ENCODE peak calls at places on chromosome 14, in ten cellular contexts. One of them, this sample, is unnamed.

GRCh38 chr14:90608281-90608680 is 207.9 kb downstream of the TTC7B start:
- DNase-seq in NCI-H1092 treated with DMSO at 0.1 percent for 48 hours: no peak
- DNase-seq in stimulated activated effector memory CD8-positive, alpha-beta T cell treated with anti-CD3 and anti-CD28 coated beads, Interleukin-12 subunit alpha, Interleukin-12 subunit beta, amount 100 ng/mL, for 72 hours: no peak
- DNase-seq in body of pancreas: no peak
- DNase-seq in hippocampal formation: no peak
- DNase-seq in left cardiac atrium: no peak
- DNase-seq in hypothalamus: no peak
- DNase-seq in NCI-H2081: no peak
- DNase-seq in naive thymus-derived CD8-positive, alpha-beta T cell: no peak
- DNase-seq in heart left ventricle: no peak
- DNase-seq in this sample: no peak

GRCh38 chr14:51368721-51369163 is 128.7 kb downstream of the TMX1 start:
- DNase-seq in NCI-H1092 treated with DMSO at 0.1 percent for 48 hours: no peak
- DNase-seq in stimulated activated effector memory CD8-positive, alpha-beta T cell treated with anti-CD3 and anti-CD28 coated beads, Interleukin-12 subunit alpha, Interleukin-12 subunit beta, amount 100 ng/mL, for 72 hours: no peak
- DNase-seq in body of pancreas: no peak
- DNase-seq in hippocampal formation: no peak
- DNase-seq in left cardiac atrium: no peak
- DNase-seq in hypothalamus: no peak
- DNase-seq in NCI-H2081: no peak
- DNase-seq in naive thymus-derived CD8-positive, alpha-beta T cell: no peak
- DNase-seq in heart left ventricle: no peak
- DNase-seq in this sample: no peak

GRCh38 chr14:51067306-51067705 is 27.6 kb downstream of the TRIM9 start:
- DNase-seq in NCI-H1092 treated with DMSO at 0.1 percent for 48 hours: no peak
- DNase-seq in stimulated activated effector memory CD8-positive, alpha-beta T cell treated with anti-CD3 and anti-CD28 coated beads, Interleukin-12 subunit alpha, Interleukin-12 subunit beta, amount 100 ng/mL, for 72 hours: no peak
- DNase-seq in body of pancreas: no peak
- DNase-seq in hippocampal formation: no peak
- DNase-seq in left cardiac atrium: no peak
- DNase-seq in hypothalamus: no peak
- DNase-seq in NCI-H2081: no peak
- DNase-seq in naive thymus-derived CD8-positive, alpha-beta T cell: no peak
- DNase-seq in heart left ventricle: no peak
- DNase-seq in this sample: no peak

GRCh38 chr14:74924061-74924460 is 1.0 kb upstream of the RPS6KL1 start:
- DNase-seq in NCI-H1092 treated with DMSO at 0.1 percent for 48 hours: no peak
- DNase-seq in stimulated activated effector memory CD8-positive, alpha-beta T cell treated with anti-CD3 and anti-CD28 coated beads, Interleukin-12 subunit alpha, Interleukin-12 subunit beta, amount 100 ng/mL, for 72 hours: no peak
- DNase-seq in body of pancreas: no peak
- DNase-seq in hippocampal formation: no peak
- DNase-seq in left cardiac atrium: no peak
- DNase-seq in hypothalamus: no peak
- DNase-seq in NCI-H2081: no peak
- DNase-seq in naive thymus-derived CD8-positive, alpha-beta T cell: no peak
- DNase-seq in heart left ventricle: no peak
- DNase-seq in this sample: no peak

GRCh38 chr14:57879516-57879915 is 13.6 kb upstream of the SLC35F4 start:
- DNase-seq in NCI-H1092 treated with DMSO at 0.1 percent for 48 hours: no peak
- DNase-seq in stimulated activated effector memory CD8-positive, alpha-beta T cell treated with anti-CD3 and anti-CD28 coated beads, Interleukin-12 subunit alpha, Interleukin-12 subunit beta, amount 100 ng/mL, for 72 hours: no peak
- DNase-seq in body of pancreas: no peak
- DNase-seq in hippocampal formation: no peak
- DNase-seq in left cardiac atrium: no peak
- DNase-seq in hypothalamus: no peak
- DNase-seq in NCI-H2081: no peak
- DNase-seq in naive thymus-derived CD8-positive, alpha-beta T cell: no peak
- DNase-seq in heart left ventricle: no peak
- DNase-seq in this sample: no peak

GRCh38 chr14:87805315-87805723 is 187.7 kb downstream of the GALC start:
- DNase-seq in NCI-H1092 treated with DMSO at 0.1 percent for 48 hours: peak; percentile 23
- DNase-seq in stimulated activated effector memory CD8-positive, alpha-beta T cell treated with anti-CD3 and anti-CD28 coated beads, Interleukin-12 subunit alpha, Interleukin-12 subunit beta, amount 100 ng/mL, for 72 hours: peak; percentile 46
- DNase-seq in body of pancreas: peak; percentile 14
- DNase-seq in hippocampal formation: no peak
- DNase-seq in left cardiac atrium: peak; percentile 23
- DNase-seq in hypothalamus: no peak
- DNase-seq in NCI-H2081: peak; percentile 21
- DNase-seq in naive thymus-derived CD8-positive, alpha-beta T cell: peak; percentile 62
- DNase-seq in heart left ventricle: no peak
- DNase-seq in this sample: peak; percentile 31

GRCh38 chr14:71764701-71765347 is 167.4 kb upstream of the RGS6 start:
- DNase-seq in NCI-H1092 treated with DMSO at 0.1 percent for 48 hours: no peak
- DNase-seq in stimulated activated effector memory CD8-positive, alpha-beta T cell treated with anti-CD3 and anti-CD28 coated beads, Interleukin-12 subunit alpha, Interleukin-12 subunit beta, amount 100 ng/mL, for 72 hours: no peak
- DNase-seq in body of pancreas: no peak
- DNase-seq in hippocampal formation: no peak
- DNase-seq in left cardiac atrium: no peak
- DNase-seq in hypothalamus: no peak
- DNase-seq in NCI-H2081: no peak
- DNase-seq in naive thymus-derived CD8-positive, alpha-beta T cell: no peak
- DNase-seq in heart left ventricle: no peak
- DNase-seq in this sample: no peak

GRCh38 chr14:101865288-101865687 is 99.1 kb upstream of the DYNC1H1 start:
- DNase-seq in NCI-H1092 treated with DMSO at 0.1 percent for 48 hours: no peak
- DNase-seq in stimulated activated effector memory CD8-positive, alpha-beta T cell treated with anti-CD3 and anti-CD28 coated beads, Interleukin-12 subunit alpha, Interleukin-12 subunit beta, amount 100 ng/mL, for 72 hours: no peak
- DNase-seq in body of pancreas: no peak
- DNase-seq in hippocampal formation: no peak
- DNase-seq in left cardiac atrium: no peak
- DNase-seq in hypothalamus: no peak
- DNase-seq in NCI-H2081: no peak
- DNase-seq in naive thymus-derived CD8-positive, alpha-beta T cell: no peak
- DNase-seq in heart left ventricle: no peak
- DNase-seq in this sample: no peak

GRCh38 chr14:38669027-38669426 is 413.1 kb upstream of the CLEC14A start:
- DNase-seq in NCI-H1092 treated with DMSO at 0.1 percent for 48 hours: no peak
- DNase-seq in stimulated activated effector memory CD8-positive, alpha-beta T cell treated with anti-CD3 and anti-CD28 coated beads, Interleukin-12 subunit alpha, Interleukin-12 subunit beta, amount 100 ng/mL, for 72 hours: no peak
- DNase-seq in body of pancreas: no peak
- DNase-seq in hippocampal formation: no peak
- DNase-seq in left cardiac atrium: no peak
- DNase-seq in hypothalamus: no peak
- DNase-seq in NCI-H2081: no peak
- DNase-seq in naive thymus-derived CD8-positive, alpha-beta T cell: no peak
- DNase-seq in heart left ventricle: no peak
- DNase-seq in this sample: no peak

GRCh38 chr14:77022219-77022852 is 6.2 kb downstream of the IRF2BPL start:
- DNase-seq in NCI-H1092 treated with DMSO at 0.1 percent for 48 hours: peak; percentile 43
- DNase-seq in stimulated activated effector memory CD8-positive, alpha-beta T cell treated with anti-CD3 and anti-CD28 coated beads, Interleukin-12 subunit alpha, Interleukin-12 subunit beta, amount 100 ng/mL, for 72 hours: no peak
- DNase-seq in body of pancreas: peak; percentile 60
- DNase-seq in hippocampal formation: no peak
- DNase-seq in left cardiac atrium: no peak
- DNase-seq in hypothalamus: no peak
- DNase-seq in NCI-H2081: peak; percentile 27
- DNase-seq in naive thymus-derived CD8-positive, alpha-beta T cell: no peak
- DNase-seq in heart left ventricle: no peak
- DNase-seq in this sample: no peak

GRCh38 chr14:92615451-92615850 is 101.9 kb downstream of the RIN3 start:
- DNase-seq in NCI-H1092 treated with DMSO at 0.1 percent for 48 hours: no peak
- DNase-seq in stimulated activated effector memory CD8-positive, alpha-beta T cell treated with anti-CD3 and anti-CD28 coated beads, Interleukin-12 subunit alpha, Interleukin-12 subunit beta, amount 100 ng/mL, for 72 hours: peak; percentile 18
- DNase-seq in body of pancreas: no peak
- DNase-seq in hippocampal formation: no peak
- DNase-seq in left cardiac atrium: no peak
- DNase-seq in hypothalamus: no peak
- DNase-seq in NCI-H2081: no peak
- DNase-seq in naive thymus-derived CD8-positive, alpha-beta T cell: peak; percentile 94
- DNase-seq in heart left ventricle: no peak
- DNase-seq in this sample: peak; percentile 75

GRCh38 chr14:91252901-91253794 is 8.6 kb upstream of the GPR68 start:
- DNase-seq in NCI-H1092 treated with DMSO at 0.1 percent for 48 hours: no peak
- DNase-seq in stimulated activated effector memory CD8-positive, alpha-beta T cell treated with anti-CD3 and anti-CD28 coated beads, Interleukin-12 subunit alpha, Interleukin-12 subunit beta, amount 100 ng/mL, for 72 hours: no peak
- DNase-seq in body of pancreas: no peak
- DNase-seq in hippocampal formation: no peak
- DNase-seq in left cardiac atrium: peak; percentile 50
- DNase-seq in hypothalamus: no peak
- DNase-seq in NCI-H2081: peak; percentile 41
- DNase-seq in naive thymus-derived CD8-positive, alpha-beta T cell: no peak
- DNase-seq in heart left ventricle: peak; percentile 42
- DNase-seq in this sample: peak; percentile 59

GRCh38 chr14:65954915-65955314 is 531.3 kb upstream of the CCDC196 start:
- DNase-seq in NCI-H1092 treated with DMSO at 0.1 percent for 48 hours: no peak
- DNase-seq in stimulated activated effector memory CD8-positive, alpha-beta T cell treated with anti-CD3 and anti-CD28 coated beads, Interleukin-12 subunit alpha, Interleukin-12 subunit beta, amount 100 ng/mL, for 72 hours: no peak
- DNase-seq in body of pancreas: no peak
- DNase-seq in hippocampal formation: no peak
- DNase-seq in left cardiac atrium: no peak
- DNase-seq in hypothalamus: no peak
- DNase-seq in NCI-H2081: no peak
- DNase-seq in naive thymus-derived CD8-positive, alpha-beta T cell: no peak
- DNase-seq in heart left ventricle: no peak
- DNase-seq in this sample: no peak

GRCh38 chr14:35391388-35391710 is 13.2 kb downstream of the NFKBIA start:
- DNase-seq in NCI-H1092 treated with DMSO at 0.1 percent for 48 hours: no peak
- DNase-seq in stimulated activated effector memory CD8-positive, alpha-beta T cell treated with anti-CD3 and anti-CD28 coated beads, Interleukin-12 subunit alpha, Interleukin-12 subunit beta, amount 100 ng/mL, for 72 hours: no peak
- DNase-seq in body of pancreas: no peak
- DNase-seq in hippocampal formation: no peak
- DNase-seq in left cardiac atrium: no peak
- DNase-seq in hypothalamus: no peak
- DNase-seq in NCI-H2081: no peak
- DNase-seq in naive thymus-derived CD8-positive, alpha-beta T cell: no peak
- DNase-seq in heart left ventricle: no peak
- DNase-seq in this sample: no peak

GRCh38 chr14:92463141-92463540 is 50.4 kb upstream of the RIN3 start:
- DNase-seq in NCI-H1092 treated with DMSO at 0.1 percent for 48 hours: no peak
- DNase-seq in stimulated activated effector memory CD8-positive, alpha-beta T cell treated with anti-CD3 and anti-CD28 coated beads, Interleukin-12 subunit alpha, Interleukin-12 subunit beta, amount 100 ng/mL, for 72 hours: no peak
- DNase-seq in body of pancreas: no peak
- DNase-seq in hippocampal formation: no peak
- DNase-seq in left cardiac atrium: no peak
- DNase-seq in hypothalamus: no peak
- DNase-seq in NCI-H2081: no peak
- DNase-seq in naive thymus-derived CD8-positive, alpha-beta T cell: no peak
- DNase-seq in heart left ventricle: no peak
- DNase-seq in this sample: no peak

GRCh38 chr14:91858536-91859275 is 8.6 kb downstream of the TC2N start:
- DNase-seq in NCI-H1092 treated with DMSO at 0.1 percent for 48 hours: no peak
- DNase-seq in stimulated activated effector memory CD8-positive, alpha-beta T cell treated with anti-CD3 and anti-CD28 coated beads, Interleukin-12 subunit alpha, Interleukin-12 subunit beta, amount 100 ng/mL, for 72 hours: no peak
- DNase-seq in body of pancreas: peak; percentile 30
- DNase-seq in hippocampal formation: no peak
- DNase-seq in left cardiac atrium: no peak
- DNase-seq in hypothalamus: no peak
- DNase-seq in NCI-H2081: no peak
- DNase-seq in naive thymus-derived CD8-positive, alpha-beta T cell: no peak
- DNase-seq in heart left ventricle: no peak
- DNase-seq in this sample: peak; percentile 50

GRCh38 chr14:22898302-22898894 is 15.4 kb downstream of the REM2 start:
- DNase-seq in NCI-H1092 treated with DMSO at 0.1 percent for 48 hours: no peak
- DNase-seq in stimulated activated effector memory CD8-positive, alpha-beta T cell treated with anti-CD3 and anti-CD28 coated beads, Interleukin-12 subunit alpha, Interleukin-12 subunit beta, amount 100 ng/mL, for 72 hours: no peak
- DNase-seq in body of pancreas: no peak
- DNase-seq in hippocampal formation: no peak
- DNase-seq in left cardiac atrium: no peak
- DNase-seq in hypothalamus: no peak
- DNase-seq in NCI-H2081: no peak
- DNase-seq in naive thymus-derived CD8-positive, alpha-beta T cell: no peak
- DNase-seq in heart left ventricle: no peak
- DNase-seq in this sample: no peak

GRCh38 chr14:25908707-25909106 is 689.1 kb downstream of the NOVA1 start:
- DNase-seq in NCI-H1092 treated with DMSO at 0.1 percent for 48 hours: no peak
- DNase-seq in stimulated activated effector memory CD8-positive, alpha-beta T cell treated with anti-CD3 and anti-CD28 coated beads, Interleukin-12 subunit alpha, Interleukin-12 subunit beta, amount 100 ng/mL, for 72 hours: no peak
- DNase-seq in body of pancreas: no peak
- DNase-seq in hippocampal formation: no peak
- DNase-seq in left cardiac atrium: no peak
- DNase-seq in hypothalamus: no peak
- DNase-seq in NCI-H2081: peak; percentile 54
- DNase-seq in naive thymus-derived CD8-positive, alpha-beta T cell: no peak
- DNase-seq in heart left ventricle: no peak
- DNase-seq in this sample: no peak

GRCh38 chr14:93912785-93913184 is 14.4 kb upstream of the FAM181A start:
- DNase-seq in NCI-H1092 treated with DMSO at 0.1 percent for 48 hours: no peak
- DNase-seq in stimulated activated effector memory CD8-positive, alpha-beta T cell treated with anti-CD3 and anti-CD28 coated beads, Interleukin-12 subunit alpha, Interleukin-12 subunit beta, amount 100 ng/mL, for 72 hours: no peak
- DNase-seq in body of pancreas: no peak
- DNase-seq in hippocampal formation: no peak
- DNase-seq in left cardiac atrium: no peak
- DNase-seq in hypothalamus: no peak
- DNase-seq in NCI-H2081: no peak
- DNase-seq in naive thymus-derived CD8-positive, alpha-beta T cell: no peak
- DNase-seq in heart left ventricle: no peak
- DNase-seq in this sample: no peak

GRCh38 chr14:23518716-23519115 is 32.8 kb downstream of the ZFHX2 start:
- DNase-seq in NCI-H1092 treated with DMSO at 0.1 percent for 48 hours: no peak
- DNase-seq in stimulated activated effector memory CD8-positive, alpha-beta T cell treated with anti-CD3 and anti-CD28 coated beads, Interleukin-12 subunit alpha, Interleukin-12 subunit beta, amount 100 ng/mL, for 72 hours: no peak
- DNase-seq in body of pancreas: no peak
- DNase-seq in hippocampal formation: no peak
- DNase-seq in left cardiac atrium: no peak
- DNase-seq in hypothalamus: no peak
- DNase-seq in NCI-H2081: no peak
- DNase-seq in naive thymus-derived CD8-positive, alpha-beta T cell: no peak
- DNase-seq in heart left ventricle: no peak
- DNase-seq in this sample: no peak

GRCh38 chr14:103071544-103072251 is 12.3 kb upstream of the LBHD2 start:
- DNase-seq in NCI-H1092 treated with DMSO at 0.1 percent for 48 hours: no peak
- DNase-seq in stimulated activated effector memory CD8-positive, alpha-beta T cell treated with anti-CD3 and anti-CD28 coated beads, Interleukin-12 subunit alpha, Interleukin-12 subunit beta, amount 100 ng/mL, for 72 hours: no peak
- DNase-seq in body of pancreas: no peak
- DNase-seq in hippocampal formation: no peak
- DNase-seq in left cardiac atrium: no peak
- DNase-seq in hypothalamus: no peak
- DNase-seq in NCI-H2081: no peak
- DNase-seq in naive thymus-derived CD8-positive, alpha-beta T cell: no peak
- DNase-seq in heart left ventricle: no peak
- DNase-seq in this sample: no peak

GRCh38 chr14:24662753-24663152 is 28.8 kb upstream of the GZMB start:
- DNase-seq in NCI-H1092 treated with DMSO at 0.1 percent for 48 hours: no peak
- DNase-seq in stimulated activated effector memory CD8-positive, alpha-beta T cell treated with anti-CD3 and anti-CD28 coated beads, Interleukin-12 subunit alpha, Interleukin-12 subunit beta, amount 100 ng/mL, for 72 hours: no peak
- DNase-seq in body of pancreas: no peak
- DNase-seq in hippocampal formation: no peak
- DNase-seq in left cardiac atrium: no peak
- DNase-seq in hypothalamus: no peak
- DNase-seq in NCI-H2081: no peak
- DNase-seq in naive thymus-derived CD8-positive, alpha-beta T cell: no peak
- DNase-seq in heart left ventricle: no peak
- DNase-seq in this sample: no peak

GRCh38 chr14:75196468-75196867 is 20.1 kb upstream of the TMED10 start:
- DNase-seq in NCI-H1092 treated with DMSO at 0.1 percent for 48 hours: no peak
- DNase-seq in stimulated activated effector memory CD8-positive, alpha-beta T cell treated with anti-CD3 and anti-CD28 coated beads, Interleukin-12 subunit alpha, Interleukin-12 subunit beta, amount 100 ng/mL, for 72 hours: no peak
- DNase-seq in body of pancreas: peak; percentile 62
- DNase-seq in hippocampal formation: no peak
- DNase-seq in left cardiac atrium: no peak
- DNase-seq in hypothalamus: no peak
- DNase-seq in NCI-H2081: no peak
- DNase-seq in naive thymus-derived CD8-positive, alpha-beta T cell: no peak
- DNase-seq in heart left ventricle: no peak
- DNase-seq in this sample: no peak

GRCh38 chr14:52922656-52923055 is 28.2 kb downstream of the FERMT2 start:
- DNase-seq in NCI-H1092 treated with DMSO at 0.1 percent for 48 hours: no peak
- DNase-seq in stimulated activated effector memory CD8-positive, alpha-beta T cell treated with anti-CD3 and anti-CD28 coated beads, Interleukin-12 subunit alpha, Interleukin-12 subunit beta, amount 100 ng/mL, for 72 hours: no peak
- DNase-seq in body of pancreas: no peak
- DNase-seq in hippocampal formation: no peak
- DNase-seq in left cardiac atrium: no peak
- DNase-seq in hypothalamus: no peak
- DNase-seq in NCI-H2081: no peak
- DNase-seq in naive thymus-derived CD8-positive, alpha-beta T cell: no peak
- DNase-seq in heart left ventricle: no peak
- DNase-seq in this sample: no peak

GRCh38 chr14:65462411-65462810 is 49.9 kb downstream of the FUT8 start:
- DNase-seq in NCI-H1092 treated with DMSO at 0.1 percent for 48 hours: no peak
- DNase-seq in stimulated activated effector memory CD8-positive, alpha-beta T cell treated with anti-CD3 and anti-CD28 coated beads, Interleukin-12 subunit alpha, Interleukin-12 subunit beta, amount 100 ng/mL, for 72 hours: no peak
- DNase-seq in body of pancreas: no peak
- DNase-seq in hippocampal formation: no peak
- DNase-seq in left cardiac atrium: no peak
- DNase-seq in hypothalamus: no peak
- DNase-seq in NCI-H2081: no peak
- DNase-seq in naive thymus-derived CD8-positive, alpha-beta T cell: no peak
- DNase-seq in heart left ventricle: no peak
- DNase-seq in this sample: no peak

GRCh38 chr14:55354500-55354899 is 57.1 kb downstream of the ATG14 start:
- DNase-seq in NCI-H1092 treated with DMSO at 0.1 percent for 48 hours: peak; percentile 72
- DNase-seq in stimulated activated effector memory CD8-positive, alpha-beta T cell treated with anti-CD3 and anti-CD28 coated beads, Interleukin-12 subunit alpha, Interleukin-12 subunit beta, amount 100 ng/mL, for 72 hours: no peak
- DNase-seq in body of pancreas: peak; percentile 55
- DNase-seq in hippocampal formation: peak; percentile 46
- DNase-seq in left cardiac atrium: peak; percentile 30
- DNase-seq in hypothalamus: no peak
- DNase-seq in NCI-H2081: peak; percentile 61
- DNase-seq in naive thymus-derived CD8-positive, alpha-beta T cell: peak; percentile 72
- DNase-seq in heart left ventricle: peak; percentile 34
- DNase-seq in this sample: peak; percentile 28

GRCh38 chr14:53412819-53413664 is 259.9 kb upstream of the DDHD1 start:
- DNase-seq in NCI-H1092 treated with DMSO at 0.1 percent for 48 hours: no peak
- DNase-seq in stimulated activated effector memory CD8-positive, alpha-beta T cell treated with anti-CD3 and anti-CD28 coated beads, Interleukin-12 subunit alpha, Interleukin-12 subunit beta, amount 100 ng/mL, for 72 hours: no peak
- DNase-seq in body of pancreas: no peak
- DNase-seq in hippocampal formation: no peak
- DNase-seq in left cardiac atrium: no peak
- DNase-seq in hypothalamus: no peak
- DNase-seq in NCI-H2081: no peak
- DNase-seq in naive thymus-derived CD8-positive, alpha-beta T cell: no peak
- DNase-seq in heart left ventricle: no peak
- DNase-seq in this sample: no peak

GRCh38 chr14:92105845-92106094 is 612 bp downstream of the ATXN3 start:
- DNase-seq in NCI-H1092 treated with DMSO at 0.1 percent for 48 hours: peak; percentile 55
- DNase-seq in stimulated activated effector memory CD8-positive, alpha-beta T cell treated with anti-CD3 and anti-CD28 coated beads, Interleukin-12 subunit alpha, Interleukin-12 subunit beta, amount 100 ng/mL, for 72 hours: peak; percentile 5
- DNase-seq in body of pancreas: peak; percentile 25
- DNase-seq in hippocampal formation: no peak
- DNase-seq in left cardiac atrium: peak; percentile 71
- DNase-seq in hypothalamus: peak; percentile 45
- DNase-seq in NCI-H2081: peak; percentile 43
- DNase-seq in naive thymus-derived CD8-positive, alpha-beta T cell: no peak
- DNase-seq in heart left ventricle: peak; percentile 65
- DNase-seq in this sample: no peak

This sample was measured in NK-92 treated with Interleukin-12 subunit alpha and Interleukin-12 subunit beta, amount 100 ng/mL, for 24 hours.